ENCODE peak calls at places on chromosomes 12 and 14, in six cellular contexts. I is RWPE1, T is tibial artery, Y is cardiac muscle cell, D is neural progenitor cell, C is PC-3. G is an unnamed sample.

GRCh38 chr14:88013750-88014349 is 8.9 kb downstream of the GPR65 start:
- DNase-seq in I (peak), T (peak), Y (peak), D (peak), C (peak), G (no peak)

GRCh38 chr14:100138082-100138787 is 21.2 kb downstream of the DEGS2 start:
- DNase-seq in I (no peak), T (no peak), Y (no peak), D (no peak), C (no peak), G (no peak)

GRCh38 chr14:73784065-73784987 is 67.3 kb upstream of the PTGR2 start:
- DNase-seq in I (no peak), T (no peak), Y (peak), D (peak), C (peak), G (no peak)

GRCh38 chr14:87430810-87431209 is 562.2 kb downstream of the GALC start:
- DNase-seq in I (peak), T (no peak), Y (peak), D (no peak), C (peak), G (peak)

GRCh38 chr14:94532462-94532861 is 23.2 kb upstream of the SERPINA12 start:
- DNase-seq in I (no peak), T (no peak), Y (peak), D (no peak), C (peak), G (no peak)

GRCh38 chr12:71981149-71981548 is 42.5 kb downstream of the TPH2 start:
- DNase-seq in I (no peak), T (no peak), Y (peak), D (no peak), C (peak), G (no peak)

GRCh38 chr14:64861916-64862315 is 17.8 kb downstream of the SPTB start:
- DNase-seq in I (no peak), T (no peak), Y (no peak), D (peak), C (no peak), G (no peak)

GRCh38 chr12:52744493-52745156 is 32.5 kb downstream of the KRT76 start:
- DNase-seq in I (no peak), T (no peak), Y (no peak), D (no peak), C (no peak), G (no peak)

GRCh38 chr12:110860833-110861291 is 14.1 kb downstream of the CCDC63 start:
- DNase-seq in I (no peak), T (no peak), Y (no peak), D (peak), C (no peak), G (no peak)

GRCh38 chr12:3137268-3137761 is 60.1 kb downstream of the TSPAN9 start:
- DNase-seq in I (no peak), T (peak), Y (peak), D (peak), C (no peak), G (no peak)

GRCh38 chr14:55115861-55116245 is 13.2 kb upstream of the LGALS3 start:
- DNase-seq in I (no peak), T (no peak), Y (no peak), D (no peak), C (no peak), G (no peak)

GRCh38 chr12:40375076-40375475 is 150.3 kb downstream of the LRRK2 start:
- DNase-seq in I (no peak), T (no peak), Y (peak), D (no peak), C (peak), G (no peak)

GRCh38 chr14:61573321-61573720 is 122.0 kb upstream of the HIF1A start:
- DNase-seq in I (no peak), T (no peak), Y (no peak), D (no peak), C (no peak), G (no peak)

GRCh38 chr12:100141666-100141997 is 1.0 kb downstream of the BLTP3B start:
- DNase-seq in I (peak), T (no peak), Y (peak), D (no peak), C (peak), G (peak)

GRCh38 chr12:128823216-128823915 is 392 bp downstream of the SLC15A4 start:
- DNase-seq in I (peak), T (no peak), Y (no peak), D (no peak), C (peak), G (no peak)

GRCh38 chr14:106556665-106557289 is 1030.4 kb downstream of the TMEM121 start:
- DNase-seq in I (peak), T (no peak), Y (no peak), D (no peak), C (peak), G (no peak)

GRCh38 chr12:109926488-109927210 is 26.6 kb downstream of the TCHP start:
- DNase-seq in I (no peak), T (peak), Y (no peak), D (no peak), C (no peak), G (no peak)

GRCh38 chr14:104436047-104436531 is 143.5 kb upstream of the C14orf180 start:
- DNase-seq in I (no peak), T (peak), Y (peak), D (no peak), C (no peak), G (no peak)

GRCh38 chr12:57112492-57113294 is 1.5 kb upstream of the STAT6 start:
- DNase-seq in I (no peak), T (no peak), Y (no peak), D (no peak), C (no peak), G (no peak)

GRCh38 chr12:52438305-52439301 is 4.4 kb upstream of the KRT75 start:
- DNase-seq in I (no peak), T (no peak), Y (no peak), D (no peak), C (no peak), G (peak)

GRCh38 chr12:116257213-116257612 is 20.3 kb downstream of the MED13L start:
- DNase-seq in I (no peak), T (no peak), Y (peak), D (no peak), C (no peak), G (peak)

GRCh38 chr14:55071051-55071450 is 19.6 kb downstream of the MAPK1IP1L start:
- DNase-seq in I (no peak), T (no peak), Y (no peak), D (no peak), C (no peak), G (no peak)

GRCh38 chr12:90987101-90987500 is 17.7 kb downstream of the EPYC start:
- DNase-seq in I (no peak), T (no peak), Y (peak), D (no peak), C (peak), G (no peak)

GRCh38 chr12:75658826-75659823 is 147.7 kb upstream of the KRR1 start:
- DNase-seq in I (peak), T (no peak), Y (peak), D (no peak), C (peak), G (peak)

GRCh38 chr12:46549527-46550265 is 177.1 kb upstream of the SLC38A2 start:
- DNase-seq in I (no peak), T (no peak), Y (peak), D (no peak), C (peak), G (peak)

GRCh38 chr12:11147420-11147819 is 13.0 kb upstream of the TAS2R30 start:
- DNase-seq in I (no peak), T (no peak), Y (no peak), D (no peak), C (no peak), G (no peak)

GRCh38 chr14:57871487-57872080 is 5.7 kb upstream of the SLC35F4 start:
- DNase-seq in I (peak), T (no peak), Y (peak), D (peak), C (peak), G (peak)

GRCh38 chr14:102909462-102909861 is 13.0 kb upstream of the AMN start:
- DNase-seq in I (no peak), T (no peak), Y (no peak), D (no peak), C (no peak), G (no peak)

GRCh38 chr12:32116897-32117296 is 10.2 kb downstream of the BICD1 start:
- DNase-seq in I (peak), T (no peak), Y (no peak), D (no peak), C (peak), G (peak)

GRCh38 chr14:74472590-74472989 is 20.5 kb downstream of the NPC2 start:
- DNase-seq in I (no peak), T (no peak), Y (no peak), D (no peak), C (no peak), G (no peak)

GRCh38 chr12:132593938-132594358 is 16.4 kb downstream of the LRCOL1 start:
- DNase-seq in I (peak), T (peak), Y (peak), D (peak), C (peak), G (peak)

GRCh38 chr12:38905480-38906351 is at the start of gene CPNE8:
- DNase-seq in I (peak), T (peak), Y (peak), D (peak), C (peak), G (peak)

GRCh38 chr12:73935817-73936216 is 601.8 kb upstream of the ATXN7L3B start:
- DNase-seq in I (no peak), T (no peak), Y (no peak), D (peak), C (peak), G (no peak)

GRCh38 chr12:12224240-12224940 is 42.5 kb downstream of the LRP6 start:
- DNase-seq in I (no peak), T (no peak), Y (peak), D (no peak), C (no peak), G (peak)

GRCh38 chr12:107818984-107819383 is 44.5 kb downstream of the ASCL4 start:
- DNase-seq in I (peak), T (no peak), Y (no peak), D (peak), C (peak), G (peak)

GRCh38 chr12:55499810-55500252 is 7.7 kb downstream of the OR6C68 start:
- DNase-seq in I (no peak), T (no peak), Y (no peak), D (peak), C (no peak), G (no peak)
- TF ChIP-seq CTCF in I (no peak), T (no peak), Y (no peak), D (no peak), C (no peak), G (no peak)

GRCh38 chr12:690466-690865 is 27.2 kb upstream of the NINJ2 start:
- DNase-seq in I (no peak), T (no peak), Y (no peak), D (peak), C (no peak), G (no peak)
- H3K27ac ChIP-seq in I (no peak), T (no peak), Y (no peak), D (no peak), C (no peak), G (no peak)

DNA sequence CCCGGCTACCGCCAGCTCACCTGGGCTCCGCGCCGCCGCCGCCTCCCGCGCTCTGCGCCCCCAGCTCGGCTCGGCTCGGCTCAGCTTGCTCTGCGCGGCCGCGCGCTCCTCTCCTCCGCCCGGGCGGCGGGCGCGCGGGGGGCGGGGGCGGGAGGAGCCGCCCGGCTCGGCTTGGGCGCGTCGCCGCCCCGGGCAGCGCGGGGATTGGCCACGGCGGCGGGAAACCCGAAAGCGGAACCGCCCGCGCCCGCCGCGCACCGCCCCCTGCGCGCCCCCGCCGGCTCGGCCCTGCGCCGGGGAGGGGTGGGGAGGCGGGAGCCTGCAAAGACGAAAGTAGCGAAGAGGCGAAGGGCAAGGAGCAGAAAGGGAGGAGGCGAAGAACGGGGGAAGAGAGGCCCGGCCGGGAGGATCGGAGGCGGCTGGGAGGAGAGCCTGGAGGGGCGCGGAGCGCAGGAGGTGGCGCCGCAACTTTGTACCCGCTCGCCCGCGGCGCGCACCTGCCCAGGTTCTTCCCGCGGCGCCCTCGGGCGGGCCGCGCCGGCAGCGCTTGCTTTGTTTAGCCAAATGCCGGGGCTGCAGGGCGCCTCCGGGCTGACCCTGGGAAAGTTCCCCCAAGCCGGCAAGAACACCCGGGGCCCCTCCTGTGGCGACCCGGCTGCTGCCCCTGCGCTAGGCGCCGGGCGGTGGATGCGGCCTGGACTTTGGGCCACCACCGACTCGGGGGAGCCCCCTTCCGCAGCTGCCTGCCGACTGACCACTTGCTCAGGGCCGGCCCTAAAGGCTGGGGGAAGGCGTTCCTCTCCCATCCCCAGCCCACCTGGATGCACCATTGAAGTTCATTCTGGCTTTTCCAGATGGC is at the start of gene CAMKK2:
- DNase-seq in I (peak), T (peak), Y (peak), D (peak), C (peak), G (peak)
- TF ChIP-seq CTCF in I (peak), T (no peak), Y (peak), D (peak), C (peak), G (peak)

DNA sequence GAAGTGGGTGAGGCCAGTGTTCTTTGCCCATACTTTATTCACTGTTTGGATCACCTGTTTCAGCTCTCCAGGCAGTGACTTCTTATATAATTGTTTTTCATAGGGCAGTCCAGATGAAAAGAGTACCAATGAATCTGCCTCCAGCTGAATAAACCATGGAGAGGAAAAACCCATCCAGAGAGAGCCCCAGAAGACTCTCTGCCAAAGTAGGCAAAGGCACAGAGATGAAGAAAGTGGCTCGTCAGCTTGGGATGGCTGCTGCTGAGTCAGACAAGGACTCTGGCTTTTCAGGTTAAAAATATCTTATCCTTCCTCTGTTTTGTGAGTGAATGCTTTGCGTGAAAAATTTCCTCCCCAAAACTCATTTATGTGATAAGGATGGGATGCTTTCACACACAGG is 7.5 kb downstream of the CIPC start:
- DNase-seq in I (no peak), T (no peak), Y (no peak), D (no peak), C (no peak), G (no peak)
- H3K27ac ChIP-seq in I (no peak), T (peak), Y (no peak), D (peak), C (no peak), G (no peak)

G was measured in foreskin keratinocyte.